ENCODE peak calls at places on chromosomes 6 and 20, in seven cellular contexts. A is HEK293T; N is midbrain; H is RCC 7860; D is fibroblast of mammary gland; C is activated CD8-positive, alpha-beta memory T cell treated with anti-CD3 and anti-CD28 coated beads for 24 hours; F is AG08395. V is an unnamed sample.

GRCh38 chr20:10793741-10794140 is 119.9 kb upstream of the JAG1 start:
- DNase-seq in A (no peak), N (no peak), H (no peak), C (no peak), F (no peak), D (no peak), V (no peak)

GRCh38 chr6:17233531-17233930 is 47.6 kb upstream of the RBM24 start:
- DNase-seq in N (no peak), C (no peak), D (peak), H (peak), A (no peak), F (no peak), V (peak)

GRCh38 chr20:24840121-24840713 is 108.9 kb upstream of the CST7 start:
- DNase-seq in A (no peak), N (no peak), D (no peak), F (peak), H (no peak), C (no peak), V (no peak)

GRCh38 chr20:48904566-48905321 is 16.8 kb upstream of the ARFGEF2 start:
- DNase-seq in D (peak), F (peak), N (peak), A (peak), C (peak), H (peak), V (peak)

GRCh38 chr6:31738048-31738979 is 1.5 kb upstream of the MSH5 start:
- DNase-seq in F (peak), H (peak), C (peak), N (peak), D (peak), A (no peak), V (peak)

GRCh38 chr6:35259946-35260626 is 551 bp downstream of the ZNF76 start:
- DNase-seq in H (peak), D (peak), F (peak), A (no peak), N (peak), C (peak), V (no peak)

GRCh38 chr20:11891081-11891826 is 26.4 kb upstream of the BTBD3 start:
- DNase-seq in A (no peak), F (peak), D (peak), N (peak), H (no peak), C (peak), V (peak)

GRCh38 chr20:63694596-63695418 is 1.6 kb upstream of the TNFRSF6B start:
- DNase-seq in A (no peak), H (no peak), F (no peak), N (no peak), C (no peak), D (no peak), V (no peak)

GRCh38 chr20:23180451-23180921 is 94.4 kb upstream of the CD93 start:
- DNase-seq in A (no peak), N (no peak), H (no peak), D (no peak), F (no peak), C (no peak), V (no peak)

GRCh38 chr20:17936791-17937687 is 31.6 kb downstream of the SNX5 start:
- DNase-seq in F (peak), D (peak), N (no peak), H (no peak), C (no peak), A (no peak), V (no peak)

GRCh38 chr6:92840246-92840930 is 579.0 kb downstream of the EPHA7 start:
- DNase-seq in D (no peak), A (no peak), F (no peak), N (no peak), H (no peak), C (no peak), V (no peak)

GRCh38 chr20:45060341-45060740 is 40.6 kb downstream of the KCNS1 start:
- DNase-seq in F (no peak), D (no peak), N (no peak), A (no peak), C (no peak), H (no peak), V (no peak)

GRCh38 chr6:88455317-88455716 is 289.2 kb upstream of the CNR1 start:
- DNase-seq in C (no peak), H (no peak), A (no peak), D (no peak), N (peak), F (no peak), V (no peak)

GRCh38 chr20:6533828-6534388 is 233.6 kb upstream of the BMP2 start:
- DNase-seq in F (peak), A (no peak), C (no peak), N (no peak), H (peak), D (peak), V (peak)

GRCh38 chr6:145562771-145563615 is 172.3 kb downstream of the EPM2A start:
- DNase-seq in A (no peak), H (no peak), C (no peak), F (no peak), D (peak), N (no peak), V (no peak)

GRCh38 chr6:2346078-2346477 is 100.7 kb upstream of the GMDS start:
- DNase-seq in A (no peak), D (no peak), C (no peak), H (no peak), N (no peak), F (no peak), V (no peak)

GRCh38 chr6:24513602-24514001 is 18.8 kb downstream of the ALDH5A1 start:
- DNase-seq in F (no peak), D (no peak), A (no peak), H (no peak), N (no peak), C (no peak), V (no peak)

GRCh38 chr20:4726710-4727391 is 5.1 kb downstream of the PRND start:
- DNase-seq in F (peak), A (no peak), D (peak), N (no peak), H (no peak), C (no peak), V (peak)

GRCh38 chr6:25193147-25193864 is 85.9 kb upstream of the CARMIL1 start:
- DNase-seq in D (peak), N (no peak), C (no peak), F (peak), A (no peak), H (peak), V (peak)

GRCh38 chr6:30500421-30501069 is 11.2 kb downstream of the HLA-E start:
- DNase-seq in H (no peak), D (peak), C (no peak), A (no peak), N (no peak), F (no peak), V (no peak)

GRCh38 chr20:49276895-49277785 is 717 bp downstream of the ZNFX1 start:
- DNase-seq in C (peak), A (no peak), H (no peak), F (peak), D (no peak), N (peak), V (no peak)

GRCh38 chr20:59688999-59689398 is 84.7 kb downstream of the PHACTR3 start:
- DNase-seq in D (no peak), H (no peak), F (no peak), N (no peak), C (no peak), A (no peak), V (no peak)

GRCh38 chr6:79420054-79420453 is 117.2 kb downstream of the LCA5 start:
- DNase-seq in H (no peak), N (peak), C (no peak), A (peak), D (peak), F (no peak), V (peak)

GRCh38 chr20:3786126-3786484 is 435 bp downstream of the CENPB start:
- DNase-seq in D (peak), H (no peak), C (peak), F (peak), A (peak), N (peak), V (peak)

GRCh38 chr20:49034070-49034732 is 11.9 kb upstream of the CSE1L start:
- DNase-seq in C (no peak), A (no peak), D (no peak), H (no peak), N (no peak), F (no peak), V (no peak)

GRCh38 chr6:67212584-67212983 is 1422.5 kb upstream of the ADGRB3 start:
- DNase-seq in A (no peak), H (no peak), N (no peak), D (no peak), C (no peak), F (no peak), V (no peak)

GRCh38 chr6:69719602-69720193 is 77.1 kb downstream of the LMBRD1 start:
- DNase-seq in H (no peak), F (peak), D (peak), C (no peak), A (peak), N (peak), V (no peak)

GRCh38 chr20:47502271-47502730 is 614 bp downstream of the NCOA3 start:
- DNase-seq in C (no peak), F (peak), A (no peak), H (no peak), D (no peak), N (peak), V (no peak)

GRCh38 chr20:13870349-13870748 is 85.5 kb downstream of the NDUFAF5 start:
- DNase-seq in F (no peak), H (no peak), A (no peak), C (no peak), D (no peak), N (no peak), V (no peak)

GRCh38 chr6:5068153-5068751 is 16.9 kb upstream of the PPP1R3G start:
- DNase-seq in A (no peak), F (no peak), N (no peak), H (no peak), D (no peak), C (no peak), V (no peak)

GRCh38 chr6:4896401-4896800 is 107.4 kb downstream of the RPP40 start:
- DNase-seq in N (no peak), H (no peak), F (no peak), C (no peak), A (no peak), D (no peak), V (no peak)

GRCh38 chr6:109738200-109738599 is 47.1 kb downstream of the FIG4 start:
- DNase-seq in F (no peak), H (no peak), N (no peak), C (no peak), A (no peak), D (peak), V (no peak)

GRCh38 chr6:41441598-41442205 is 104.5 kb upstream of the FOXP4 start:
- DNase-seq in N (no peak), A (no peak), F (no peak), H (no peak), C (no peak), D (no peak), V (no peak)

GRCh38 chr6:41272591-41273175 is 13.8 kb downstream of the TREM1 start:
- DNase-seq in C (peak), D (no peak), F (no peak), N (no peak), H (no peak), A (no peak), V (no peak)

GRCh38 chr20:1964659-1965405 is 29.0 kb downstream of the PDYN start:
- DNase-seq in N (no peak), D (no peak), F (no peak), C (no peak), H (no peak), A (no peak), V (no peak)

GRCh38 chr6:157779705-157780604 is 43.1 kb upstream of the SNX9 start:
- DNase-seq in D (peak), C (no peak), A (no peak), N (no peak), F (peak), H (no peak), V (no peak)

GRCh38 chr20:7672551-7672950 is 267.7 kb downstream of the HAO1 start:
- DNase-seq in C (no peak), D (no peak), F (no peak), H (no peak), N (no peak), A (no peak), V (no peak)

V was measured in Caki2.